ENCODE peak calls at places on chromosome 2, in seven cellular contexts. H, Q, F, D, O, X and L are unnamed samples.

GRCh38 chr2:152298754-152299153 is 36.2 kb upstream of the FMNL2 start:
- DNase-seq in Q (no peak), H (no peak), D (peak; percentile 40), O (no peak), X (peak; percentile 10), F (no peak), L (no peak)

GRCh38 chr2:9765611-9766531 is 77.4 kb upstream of the TAF1B start:
- DNase-seq in Q (no peak), X (no peak), O (no peak), D (peak; percentile 54), H (no peak), F (no peak), L (no peak)

GRCh38 chr2:16123881-16124780 is 183.8 kb downstream of the MYCN start:
- DNase-seq in O (no peak), X (no peak), Q (no peak), F (no peak), H (no peak), D (no peak), L (no peak)

GRCh38 chr2:176173679-176174381 is 14.6 kb upstream of the HOXD1 start:
- DNase-seq in D (no peak), Q (no peak), O (no peak), F (no peak), H (no peak), X (no peak), L (no peak)

GRCh38 chr2:239649309-239649708 is 248.5 kb upstream of the HDAC4 start:
- DNase-seq in X (no peak), D (no peak), H (no peak), Q (no peak), O (no peak), F (no peak), L (no peak)

GRCh38 chr2:235135990-235136561 is 184.3 kb downstream of the SH3BP4 start:
- DNase-seq in F (peak; percentile 77), Q (peak; percentile 61), O (peak; percentile 71), X (peak; percentile 82), D (peak; percentile 89), H (peak; percentile 78), L (peak; percentile 84)

GRCh38 chr2:203532957-203533695 is 2.0 kb downstream of the RAPH1 start:
- DNase-seq in X (peak; percentile 36), Q (no peak), D (peak; percentile 71), H (no peak), O (peak; percentile 42), F (no peak), L (no peak)

GRCh38 chr2:88626171-88627054 is 851 bp downstream of the EIF2AK3 start:
- DNase-seq in D (no peak), F (peak; percentile 58), Q (no peak), X (no peak), H (peak; percentile 27), O (peak; percentile 43), L (peak; percentile 47)

GRCh38 chr2:37775908-37776250 is 104.4 kb upstream of the CDC42EP3 start:
- DNase-seq in O (no peak), Q (no peak), X (peak; percentile 84), F (peak; percentile 41), D (peak; percentile 86), H (no peak), L (no peak)

GRCh38 chr2:85409719-85410583 is at the start of gene CAPG:
- DNase-seq in Q (no peak), F (no peak), D (no peak), H (peak; percentile 50), X (no peak), O (no peak), L (peak; percentile 78)

GRCh38 chr2:196263181-196263747 is 91.9 kb upstream of the STK17B start:
- DNase-seq in Q (no peak), O (no peak), X (peak; percentile 64), D (peak; percentile 14), F (no peak), H (no peak), L (no peak)

GRCh38 chr2:30772021-30772705 is 35.1 kb downstream of the CAPN13 start:
- DNase-seq in F (no peak), Q (no peak), X (no peak), D (no peak), H (no peak), O (no peak), L (peak; percentile 13)

GRCh38 chr2:193847140-193847539 is 1652.4 kb upstream of the TMEFF2 start:
- DNase-seq in Q (no peak), D (peak; percentile 47), F (no peak), X (no peak), H (no peak), O (no peak), L (no peak)

GRCh38 chr2:126543081-126543480 is 112.9 kb upstream of the GYPC start:
- DNase-seq in D (no peak), H (no peak), Q (no peak), X (no peak), F (no peak), O (no peak), L (no peak)

GRCh38 chr2:37615808-37616673 is 55.4 kb downstream of the CDC42EP3 start:
- DNase-seq in F (no peak), Q (no peak), H (peak; percentile 47), X (no peak), D (no peak), O (no peak), L (peak; percentile 45)

GRCh38 chr2:127648321-127648720 is 2.4 kb downstream of the GPR17 start:
- DNase-seq in O (no peak), H (no peak), X (no peak), Q (no peak), D (no peak), F (no peak), L (no peak)

GRCh38 chr2:203811491-203812221 is 55.9 kb upstream of the CTLA4 start:
- DNase-seq in O (peak; percentile 49), H (peak; percentile 63), D (peak; percentile 84), Q (peak; percentile 52), F (no peak), X (peak; percentile 92), L (peak; percentile 84)

DNA sequence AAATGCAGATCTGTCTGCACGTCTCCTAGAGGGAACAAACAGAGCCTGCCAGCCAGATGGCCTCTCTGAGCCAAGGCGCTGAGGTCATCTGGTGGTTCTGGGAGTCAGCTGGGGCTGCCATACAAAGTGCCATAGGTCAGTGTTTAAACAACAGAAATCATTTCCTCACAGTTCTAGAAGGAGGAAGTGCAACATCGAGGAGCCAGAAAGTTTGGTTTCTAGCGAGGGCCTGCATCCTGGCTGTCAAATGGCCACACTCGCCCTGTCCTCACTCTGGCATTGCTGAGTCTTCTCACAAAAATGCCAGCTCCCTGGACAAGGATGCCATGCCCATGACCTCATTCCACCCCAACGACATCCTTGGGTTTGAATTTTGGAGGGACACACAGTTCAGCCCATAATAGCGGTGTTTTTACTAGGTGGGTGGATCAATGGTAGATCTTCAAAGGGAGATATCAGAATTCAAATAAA is 59.6 kb downstream of the MYT1L start:
- DNase-seq in D (no peak), Q (no peak), X (no peak), O (peak; percentile 29), H (peak; percentile 44), F (no peak), L (no peak)
- H3K27ac ChIP-seq in D (no peak overlapping the region), Q (no peak overlapping the region), X (no peak overlapping the region), O (no peak overlapping the region), H (peak overlapping the region; percentile 41), F (no peak overlapping the region), L (no peak overlapping the region)

GRCh38 chr2:79512442-79513401 is at the start of gene CTNNA2:
- DNase-seq in H (no peak), F (peak; percentile 22), O (peak; percentile 12), Q (no peak), X (no peak), D (peak; percentile 20), L (peak; percentile 50)
- TF ChIP-seq CTCF in H (peak; percentile 30), F (no peak), O (no peak), Q (peak; percentile 18), X (peak; percentile 27), D (no peak), L (no peak)

DNA sequence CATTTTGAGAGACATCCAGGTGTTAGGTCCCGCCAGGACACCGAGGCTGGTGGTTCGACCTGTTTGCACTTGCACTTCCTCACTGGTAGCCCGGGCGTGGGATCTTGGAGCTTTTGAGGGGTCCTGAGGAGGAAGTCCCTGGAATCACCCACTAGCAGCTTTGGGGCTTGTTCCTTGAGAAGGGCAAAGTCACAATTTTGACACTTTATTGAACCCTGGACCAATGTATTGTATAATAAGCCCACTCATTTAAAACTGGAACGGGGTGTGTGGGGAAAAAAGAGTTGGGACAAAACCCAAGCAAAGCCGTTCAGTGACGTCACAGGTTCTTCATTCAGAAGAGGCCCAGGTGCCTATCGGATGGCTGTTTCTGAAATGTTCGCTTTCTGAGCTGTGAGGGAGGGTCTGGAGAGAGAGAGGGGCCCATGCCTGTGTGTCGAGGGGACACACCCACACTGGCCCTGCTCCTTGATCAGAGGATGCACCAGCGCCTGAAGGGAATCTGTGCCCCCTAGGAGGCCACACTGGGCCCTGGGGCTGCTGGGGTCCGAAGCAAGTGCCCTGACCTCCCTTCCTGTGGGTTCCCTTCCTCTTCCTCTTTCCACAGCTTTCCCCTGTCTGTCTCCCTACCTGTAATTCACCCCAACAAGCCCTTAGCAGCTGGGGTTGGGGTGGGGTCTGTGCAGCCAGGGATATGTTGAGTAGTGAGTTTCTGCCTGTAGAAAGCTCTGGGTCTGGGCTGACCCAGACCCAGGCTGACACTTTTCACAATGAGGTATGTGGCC is 2.6 kb downstream of the LPIN1 start:
- DNase-seq in H (no peak), Q (no peak), O (no peak), D (no peak), F (no peak), X (no peak), L (no peak)
- H3K4me1 ChIP-seq in H (peaks cover 87% of the 10 kb centered on the region), Q (peaks cover 70% of the 10 kb centered on the region), O (peaks cover 68% of the 10 kb centered on the region), D (peaks cover 60% of the 10 kb centered on the region), F (peaks cover 35% of the 10 kb centered on the region), X (peaks cover 21% of the 10 kb centered on the region), L (peaks cover 86% of the 10 kb centered on the region)

GRCh38 chr2:218368150-218368528 is 11.5 kb downstream of the CATIP start:
- DNase-seq in H (no peak), F (no peak), Q (no peak), O (no peak), X (no peak), D (no peak), L (no peak)
- H3K27ac ChIP-seq in H (peak overlapping the region; percentile 96), F (peak overlapping the region; percentile 34), Q (peak overlapping the region; percentile 68), O (peak overlapping the region; percentile 84), X (no peak overlapping the region), D (no peak overlapping the region), L (peak overlapping the region; percentile 96)